ENCODE peak calls at places on chromosomes 5 and 9, in five cellular contexts. One of them, this sample, is unnamed.

GRCh38 chr5:2009986-2010914 is 127.5 kb upstream of the IRX4 start:
- DNase-seq in H1: no peak
- DNase-seq in HepG2: no peak
- DNase-seq in GM12878: no peak
- DNase-seq in K562: no peak
- DNase-seq in this sample: no peak

GRCh38 chr9:77307166-77307565 is 129.8 kb downstream of the VPS13A start:
- DNase-seq in H1: no peak
- DNase-seq in HepG2: no peak
- DNase-seq in GM12878: no peak
- DNase-seq in K562: no peak
- DNase-seq in this sample: no peak

GRCh38 chr9:124390812-124391658 is 24.2 kb downstream of the PSMB7 start:
- DNase-seq in H1: no peak
- DNase-seq in HepG2: peak; percentile 70
- DNase-seq in GM12878: no peak
- DNase-seq in K562: peak; percentile 56
- DNase-seq in this sample: no peak

GRCh38 chr9:118183571-118183970 is 479.4 kb downstream of the TLR4 start:
- DNase-seq in H1: no peak
- DNase-seq in HepG2: no peak
- DNase-seq in GM12878: no peak
- DNase-seq in K562: no peak
- DNase-seq in this sample: no peak

GRCh38 chr5:17438027-17438426 is 60.0 kb upstream of the TAF11L2 start:
- DNase-seq in H1: no peak
- DNase-seq in HepG2: no peak
- DNase-seq in GM12878: no peak
- DNase-seq in K562: no peak
- DNase-seq in this sample: peak; percentile 31

GRCh38 chr9:115107701-115108100 is 10.3 kb downstream of the TNC start:
- DNase-seq in H1: no peak
- DNase-seq in HepG2: no peak
- DNase-seq in GM12878: no peak
- DNase-seq in K562: no peak
- DNase-seq in this sample: no peak

GRCh38 chr9:135303280-135303647 is 176.3 kb upstream of the PPP1R26 start:
- DNase-seq in H1: no peak
- DNase-seq in HepG2: no peak
- DNase-seq in GM12878: no peak
- DNase-seq in K562: no peak
- DNase-seq in this sample: no peak

GRCh38 chr5:107090471-107090870 is 580.3 kb downstream of the EFNA5 start:
- DNase-seq in H1: no peak
- DNase-seq in HepG2: no peak
- DNase-seq in GM12878: no peak
- DNase-seq in K562: no peak
- DNase-seq in this sample: no peak

GRCh38 chr5:10867408-10868303 is 106.6 kb upstream of the DAP start:
- DNase-seq in H1: no peak
- DNase-seq in HepG2: no peak
- DNase-seq in GM12878: no peak
- DNase-seq in K562: no peak
- DNase-seq in this sample: no peak

GRCh38 chr5:151107084-151107483 is 26.2 kb upstream of the TNIP1 start:
- DNase-seq in H1: no peak
- DNase-seq in HepG2: no peak
- DNase-seq in GM12878: no peak
- DNase-seq in K562: no peak
- DNase-seq in this sample: no peak

GRCh38 chr9:99377790-99378775 is 156.0 kb downstream of the SEC61B start:
- DNase-seq in H1: no peak
- DNase-seq in HepG2: peak; percentile 64
- DNase-seq in GM12878: no peak
- DNase-seq in K562: no peak
- DNase-seq in this sample: peak; percentile 28

GRCh38 chr5:155049569-155050383 is 36.2 kb downstream of the KIF4B start:
- DNase-seq in H1: no peak
- DNase-seq in HepG2: peak; percentile 4
- DNase-seq in GM12878: no peak
- DNase-seq in K562: peak; percentile 39
- DNase-seq in this sample: peak; percentile 76

GRCh38 chr5:12934722-12935121 is 1009.8 kb downstream of the DNAH5 start:
- DNase-seq in H1: no peak
- DNase-seq in HepG2: no peak
- DNase-seq in GM12878: no peak
- DNase-seq in K562: no peak
- DNase-seq in this sample: no peak

GRCh38 chr9:88988796-88989641 is 2.2 kb upstream of the S1PR3 start:
- DNase-seq in H1: no peak
- DNase-seq in HepG2: no peak
- DNase-seq in GM12878: no peak
- DNase-seq in K562: no peak
- DNase-seq in this sample: no peak

GRCh38 chr5:124634228-124634819 is 112.1 kb downstream of the ZNF608 start:
- DNase-seq in H1: no peak
- DNase-seq in HepG2: peak; percentile 79
- DNase-seq in GM12878: no peak
- DNase-seq in K562: no peak
- DNase-seq in this sample: no peak

GRCh38 chr5:94884294-94884693 is 265.8 kb downstream of the SLF1 start:
- DNase-seq in H1: no peak
- DNase-seq in HepG2: no peak
- DNase-seq in GM12878: no peak
- DNase-seq in K562: peak; percentile 2
- DNase-seq in this sample: peak; percentile 58

GRCh38 chr5:34627794-34628193 is 28.3 kb upstream of the RAI14 start:
- DNase-seq in H1: no peak
- DNase-seq in HepG2: no peak
- DNase-seq in GM12878: no peak
- DNase-seq in K562: no peak
- DNase-seq in this sample: no peak

GRCh38 chr9:22452415-22453010 is 5.9 kb downstream of the DMRTA1 start:
- DNase-seq in H1: no peak
- DNase-seq in HepG2: peak; percentile 17
- DNase-seq in GM12878: no peak
- DNase-seq in K562: no peak
- DNase-seq in this sample: peak; percentile 68

GRCh38 chr9:72894342-72894741 is 58.5 kb downstream of the ALDH1A1 start:
- DNase-seq in H1: no peak
- DNase-seq in HepG2: no peak
- DNase-seq in GM12878: no peak
- DNase-seq in K562: no peak
- DNase-seq in this sample: no peak

GRCh38 chr9:21385131-21385665 is at the start of gene IFNA2:
- DNase-seq in H1: no peak
- DNase-seq in HepG2: no peak
- DNase-seq in GM12878: peak; percentile 46
- DNase-seq in K562: no peak
- DNase-seq in this sample: no peak

GRCh38 chr5:172453986-172454354 is 355 bp downstream of the SH3PXD2B start:
- DNase-seq in H1: no peak
- DNase-seq in HepG2: no peak
- DNase-seq in GM12878: no peak
- DNase-seq in K562: no peak
- DNase-seq in this sample: peak; percentile 74

GRCh38 chr5:115433918-115434317 is 110.7 kb downstream of the FEM1C start:
- DNase-seq in H1: no peak
- DNase-seq in HepG2: no peak
- DNase-seq in GM12878: no peak
- DNase-seq in K562: no peak
- DNase-seq in this sample: no peak

GRCh38 chr5:150469718-150470470 is 20.4 kb upstream of the RPS14 start:
- DNase-seq in H1: no peak
- DNase-seq in HepG2: no peak
- DNase-seq in GM12878: no peak
- DNase-seq in K562: no peak
- DNase-seq in this sample: no peak

GRCh38 chr5:131450941-131451340 is 184.1 kb downstream of the RAPGEF6 start:
- DNase-seq in H1: no peak
- DNase-seq in HepG2: peak; percentile 10
- DNase-seq in GM12878: no peak
- DNase-seq in K562: no peak
- DNase-seq in this sample: no peak

GRCh38 chr5:68911840-68912690 is 181.7 kb upstream of the SLC30A5 start:
- DNase-seq in H1: no peak
- DNase-seq in HepG2: peak; percentile 6
- DNase-seq in GM12878: no peak
- DNase-seq in K562: no peak
- DNase-seq in this sample: no peak

GRCh38 chr9:134984372-134985240 is 66.9 kb upstream of the FCN1 start:
- DNase-seq in H1: no peak
- DNase-seq in HepG2: no peak
- DNase-seq in GM12878: no peak
- DNase-seq in K562: no peak
- DNase-seq in this sample: no peak

GRCh38 chr5:146897061-146897460 is 18.5 kb upstream of the PPP2R2B start:
- DNase-seq in H1: no peak
- DNase-seq in HepG2: no peak
- DNase-seq in GM12878: no peak
- DNase-seq in K562: no peak
- DNase-seq in this sample: no peak

GRCh38 chr9:95133351-95133724 is 184.2 kb downstream of the FANCC start:
- DNase-seq in H1: no peak
- DNase-seq in HepG2: no peak
- DNase-seq in GM12878: no peak
- DNase-seq in K562: no peak
- DNase-seq in this sample: no peak

GRCh38 chr5:102152906-102153787 is 142.9 kb downstream of the SLCO4C1 start:
- DNase-seq in H1: no peak
- DNase-seq in HepG2: peak; percentile 48
- DNase-seq in GM12878: no peak
- DNase-seq in K562: peak; percentile 16
- DNase-seq in this sample: peak; percentile 76

GRCh38 chr9:94167055-94167346 is 82.7 kb downstream of the PTPDC1 start:
- DNase-seq in H1: no peak
- DNase-seq in HepG2: peak; percentile 79
- DNase-seq in GM12878: no peak
- DNase-seq in K562: no peak
- DNase-seq in this sample: peak; percentile 94

DNA sequence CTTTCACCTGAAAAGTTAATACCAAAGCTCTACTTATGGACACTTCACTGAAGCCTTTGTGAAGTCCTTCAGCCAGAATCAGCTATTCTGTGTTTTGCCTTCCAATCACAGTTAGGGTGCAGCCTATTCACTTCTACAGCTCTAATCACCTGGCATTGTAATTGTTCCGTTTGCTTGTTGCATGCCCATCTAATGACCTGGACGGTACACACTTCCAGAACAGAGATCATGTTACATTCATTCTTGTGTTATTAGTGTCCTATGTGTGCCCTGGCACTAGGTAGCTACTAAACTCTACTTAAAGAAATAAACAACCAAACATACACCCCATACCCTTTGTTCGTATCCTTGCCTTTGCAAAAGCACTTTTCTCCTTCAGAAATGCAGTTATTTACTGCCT is 1162.9 kb upstream of the WWC1 start:
- DNase-seq in H1: no peak
- DNase-seq in HepG2: no peak
- DNase-seq in GM12878: no peak
- DNase-seq in K562: no peak
- DNase-seq in this sample: no peak
- TF ChIP-seq CREB1 in H1: no peak
- TF ChIP-seq CREB1 in HepG2: no peak
- TF ChIP-seq CREB1 in GM12878: no peak
- TF ChIP-seq CREB1 in K562: no peak
- TF ChIP-seq CREB1 in this sample: no peak

DNA sequence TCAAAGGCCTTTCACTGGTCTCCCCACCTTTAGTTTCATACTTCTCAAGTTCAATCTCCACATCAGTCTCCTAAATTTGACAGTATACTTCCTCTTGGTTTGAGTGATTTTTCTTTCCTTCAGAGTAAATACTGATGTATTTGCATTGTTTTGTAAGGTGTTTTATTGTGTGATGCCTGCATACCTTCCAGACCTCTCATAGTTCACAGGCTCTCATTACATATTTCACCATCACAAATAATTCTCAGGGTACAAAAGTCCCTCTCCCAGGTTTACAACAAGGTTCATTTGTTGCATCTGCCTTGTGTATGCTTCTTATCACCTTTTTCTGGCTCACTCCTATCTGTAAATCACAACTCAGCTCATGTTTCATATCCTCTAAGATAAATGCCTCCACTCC is 22.2 kb upstream of the TUSC1 start:
- DNase-seq in H1: no peak
- DNase-seq in HepG2: no peak
- DNase-seq in GM12878: no peak
- DNase-seq in K562: no peak
- DNase-seq in this sample: no peak
- H3K27ac ChIP-seq in H1: no peak overlapping the region
- H3K27ac ChIP-seq in HepG2: no peak overlapping the region
- H3K27ac ChIP-seq in GM12878: no peak overlapping the region
- H3K27ac ChIP-seq in K562: no peak overlapping the region
- H3K27ac ChIP-seq in this sample: no peak overlapping the region

GRCh38 chr9:137168575-137168906 is 1.3 kb downstream of the LRRC26 start:
- DNase-seq in H1: no peak
- DNase-seq in HepG2: no peak
- DNase-seq in GM12878: no peak
- DNase-seq in K562: peak; percentile 35
- DNase-seq in this sample: peak; percentile 23
- TF ChIP-seq CREB1 in H1: no peak
- TF ChIP-seq CREB1 in HepG2: no peak
- TF ChIP-seq CREB1 in GM12878: no peak
- TF ChIP-seq CREB1 in K562: no peak
- TF ChIP-seq CREB1 in this sample: no peak

GRCh38 chr9:116502746-116503145 is 184.4 kb upstream of the TRIM32 start:
- DNase-seq in H1: no peak
- DNase-seq in HepG2: no peak
- DNase-seq in GM12878: no peak
- DNase-seq in K562: no peak
- DNase-seq in this sample: no peak

GRCh38 chr9:116504081-116504480 is 183.0 kb upstream of the TRIM32 start:
- DNase-seq in H1: no peak
- DNase-seq in HepG2: no peak
- DNase-seq in GM12878: no peak
- DNase-seq in K562: no peak
- DNase-seq in this sample: no peak

GRCh38 chr9:116501871-116502270 is 185.2 kb upstream of the TRIM32 start:
- DNase-seq in H1: no peak
- DNase-seq in HepG2: no peak
- DNase-seq in GM12878: no peak
- DNase-seq in K562: no peak
- DNase-seq in this sample: no peak

GRCh38 chr9:116504893-116505480 is 182.1 kb upstream of the TRIM32 start:
- DNase-seq in H1: no peak
- DNase-seq in HepG2: peak; percentile 23
- DNase-seq in GM12878: peak; percentile 27
- DNase-seq in K562: no peak
- DNase-seq in this sample: no peak

DNA sequence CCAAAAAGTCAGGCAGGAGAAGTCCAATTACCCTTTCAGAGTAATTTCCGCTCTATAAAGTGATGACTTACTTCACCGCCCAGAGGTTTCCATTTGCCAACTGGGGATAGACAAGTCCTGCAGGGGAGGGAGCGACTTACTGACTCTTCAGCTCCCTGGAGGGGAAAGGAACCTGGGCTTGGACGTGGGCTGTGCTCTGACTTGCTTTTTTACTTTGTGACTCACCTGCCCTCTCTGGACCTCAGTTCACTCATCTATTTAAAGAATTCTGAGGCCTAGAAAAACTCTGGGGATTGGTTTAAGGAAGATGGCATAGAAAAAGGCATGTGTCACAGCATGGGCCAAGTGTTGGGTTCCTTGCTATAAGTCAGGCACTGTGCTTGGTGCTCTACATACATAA is 180.4 kb upstream of the TRIM32 start:
- DNase-seq in H1: no peak
- DNase-seq in HepG2: no peak
- DNase-seq in GM12878: no peak
- DNase-seq in K562: no peak
- DNase-seq in this sample: no peak
- H3K27ac ChIP-seq in H1: no peak overlapping the region
- H3K27ac ChIP-seq in HepG2: no peak overlapping the region
- H3K27ac ChIP-seq in GM12878: no peak overlapping the region
- H3K27ac ChIP-seq in K562: no peak overlapping the region
- H3K27ac ChIP-seq in this sample: no peak overlapping the region

This sample was measured in GM23338.